ENCODE peak calls at places on chromosomes 6 and 20, in four cellular contexts. B is GM13976, N is thyroid gland, M is tibial artery. Q is an unnamed sample.

GRCh38 chr6:52399511-52400315 is 20.4 kb upstream of the EFHC1 start:
- DNase-seq in N (peak), B (peak), M (no peak), Q (no peak)

GRCh38 chr6:38517005-38517404 is 122.7 kb downstream of the BTBD9 start:
- DNase-seq in B (no peak), M (no peak), N (no peak), Q (no peak)

GRCh38 chr6:170108890-170109587 is 181.8 kb downstream of the DLL1 start:
- DNase-seq in M (peak), B (no peak), N (no peak), Q (no peak)

GRCh38 chr6:56851104-56851503 is 103.8 kb upstream of the BEND6 start:
- DNase-seq in N (no peak), M (no peak), B (no peak), Q (no peak)

GRCh38 chr20:18686696-18687095 is 98.8 kb downstream of the DTD1 start:
- DNase-seq in M (no peak), B (no peak), N (no peak), Q (no peak)

GRCh38 chr6:126063512-126064146 is 77.3 kb downstream of the TRMT11 start:
- DNase-seq in M (no peak), N (no peak), B (no peak), Q (no peak)

GRCh38 chr6:110285306-110286060 is 72.7 kb downstream of the METTL24 start:
- DNase-seq in M (no peak), B (no peak), N (peak), Q (no peak)

GRCh38 chr6:122553697-122554096 is 56.5 kb upstream of the PKIB start:
- DNase-seq in N (no peak), M (no peak), B (no peak), Q (no peak)

GRCh38 chr20:58457083-58457680 is 58.0 kb downstream of the APCDD1L start:
- DNase-seq in N (no peak), M (no peak), B (no peak), Q (no peak)

GRCh38 chr20:61316351-61316750 is 64.3 kb downstream of the CDH4 start:
- DNase-seq in B (no peak), M (no peak), N (no peak), Q (no peak)

GRCh38 chr6:85062884-85063283 is 298.5 kb upstream of the TBX18 start:
- DNase-seq in N (no peak), M (no peak), B (no peak), Q (no peak)

GRCh38 chr6:86477510-86478166 is 459.7 kb upstream of the HTR1E start:
- DNase-seq in N (peak), B (no peak), M (no peak), Q (no peak)

GRCh38 chr6:116579143-116579542 is 7.8 kb downstream of the RWDD1 start:
- DNase-seq in B (no peak), N (no peak), M (no peak), Q (no peak)

GRCh38 chr20:61582196-61582923 is 330.3 kb downstream of the CDH4 start:
- DNase-seq in M (no peak), B (no peak), N (no peak), Q (no peak)

GRCh38 chr6:166996406-166996805 is 2.8 kb upstream of the CEP43 start:
- DNase-seq in B (no peak), M (no peak), N (no peak), Q (no peak)

GRCh38 chr6:6566766-6567165 is 21.8 kb upstream of the LY86 start:
- DNase-seq in B (no peak), N (no peak), M (no peak), Q (no peak)

GRCh38 chr6:16154904-16155303 is 26.0 kb downstream of the MYLIP start:
- DNase-seq in N (no peak), M (no peak), B (no peak), Q (no peak)
- TF ChIP-seq CTCF in N (no peak), M (no peak), B (no peak), Q (no peak)

DNA sequence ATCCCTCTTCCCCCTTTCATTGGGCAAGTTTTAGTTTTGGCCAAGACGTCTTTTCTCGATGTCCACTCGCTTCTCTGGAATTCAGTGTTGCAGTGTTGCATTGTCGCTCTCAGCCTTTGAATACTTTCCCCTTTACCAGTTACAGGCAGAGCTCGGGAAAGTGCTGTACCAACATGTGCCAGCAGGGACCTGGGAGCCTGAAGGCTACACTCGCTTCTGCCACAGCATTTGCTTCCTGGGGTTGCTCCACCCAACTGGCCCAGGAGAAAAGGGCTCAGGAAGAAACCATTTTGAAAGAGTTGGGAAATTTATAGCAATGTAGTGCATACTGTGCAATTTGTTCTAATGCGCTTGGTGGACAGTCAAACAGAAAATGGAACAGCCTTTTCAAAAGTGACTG is 78.6 kb downstream of the LINC00237 start:
- DNase-seq in M (no peak), B (no peak), N (no peak), Q (no peak)
- TF ChIP-seq CTCF in M (no peak), B (no peak), N (peak), Q (peak)

GRCh38 chr20:653110-653589 is at the start of gene SRXN1:
- DNase-seq in N (peak), M (peak), B (peak), Q (peak)
- TF ChIP-seq CTCF in N (no peak), M (peak), B (peak), Q (peak)

DNA sequence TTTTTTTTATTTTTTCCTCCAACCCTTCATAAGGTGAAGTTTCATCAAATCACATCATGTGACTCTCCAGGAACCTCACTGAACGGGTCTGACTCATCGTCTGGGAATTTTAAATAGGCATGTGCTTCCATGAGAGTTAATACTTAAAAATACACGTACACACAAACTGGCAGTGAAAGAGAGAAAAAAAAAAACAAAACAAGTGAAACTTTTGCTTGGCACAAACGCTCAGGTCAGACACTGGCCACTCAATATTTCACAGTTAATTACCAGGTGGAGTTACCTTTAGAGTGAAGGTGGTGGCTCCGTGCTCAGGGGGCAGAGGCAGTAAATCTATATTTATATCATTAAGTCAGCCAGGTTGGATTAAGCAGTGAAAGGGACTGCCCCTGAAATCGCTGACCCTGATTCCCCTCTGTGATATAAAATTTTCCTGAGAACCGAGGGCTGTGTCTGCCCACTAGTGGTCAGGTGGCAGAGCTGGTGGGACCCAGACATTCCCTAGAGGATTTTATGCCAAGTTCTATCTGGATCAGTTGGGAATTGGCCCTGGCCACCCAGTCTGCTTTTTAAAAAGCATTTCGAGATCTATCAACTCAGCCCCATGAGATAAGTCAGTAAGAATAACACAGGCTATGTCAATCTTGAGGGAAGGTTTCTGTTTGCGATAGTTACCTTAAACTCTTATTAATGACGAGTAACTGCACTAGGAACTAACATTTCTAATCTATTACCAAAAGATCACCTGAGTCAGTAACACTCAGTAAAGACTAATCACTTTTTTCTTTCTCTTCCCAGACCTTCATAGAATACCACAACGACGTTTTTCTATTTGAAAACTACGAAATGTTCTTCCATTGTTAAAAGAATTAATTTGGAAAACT is 259.1 kb downstream of the HDGFL1 start:
- DNase-seq in B (no peak), M (no peak), N (peak), Q (no peak)
- TF ChIP-seq CTCF in B (peak), M (peak), N (peak), Q (peak)

GRCh38 chr6:114327074-114327473 is 15.7 kb downstream of the HS3ST5 start:
- DNase-seq in B (no peak), N (no peak), M (no peak), Q (no peak)
- TF ChIP-seq CTCF in B (no peak), N (no peak), M (no peak), Q (no peak)

DNA sequence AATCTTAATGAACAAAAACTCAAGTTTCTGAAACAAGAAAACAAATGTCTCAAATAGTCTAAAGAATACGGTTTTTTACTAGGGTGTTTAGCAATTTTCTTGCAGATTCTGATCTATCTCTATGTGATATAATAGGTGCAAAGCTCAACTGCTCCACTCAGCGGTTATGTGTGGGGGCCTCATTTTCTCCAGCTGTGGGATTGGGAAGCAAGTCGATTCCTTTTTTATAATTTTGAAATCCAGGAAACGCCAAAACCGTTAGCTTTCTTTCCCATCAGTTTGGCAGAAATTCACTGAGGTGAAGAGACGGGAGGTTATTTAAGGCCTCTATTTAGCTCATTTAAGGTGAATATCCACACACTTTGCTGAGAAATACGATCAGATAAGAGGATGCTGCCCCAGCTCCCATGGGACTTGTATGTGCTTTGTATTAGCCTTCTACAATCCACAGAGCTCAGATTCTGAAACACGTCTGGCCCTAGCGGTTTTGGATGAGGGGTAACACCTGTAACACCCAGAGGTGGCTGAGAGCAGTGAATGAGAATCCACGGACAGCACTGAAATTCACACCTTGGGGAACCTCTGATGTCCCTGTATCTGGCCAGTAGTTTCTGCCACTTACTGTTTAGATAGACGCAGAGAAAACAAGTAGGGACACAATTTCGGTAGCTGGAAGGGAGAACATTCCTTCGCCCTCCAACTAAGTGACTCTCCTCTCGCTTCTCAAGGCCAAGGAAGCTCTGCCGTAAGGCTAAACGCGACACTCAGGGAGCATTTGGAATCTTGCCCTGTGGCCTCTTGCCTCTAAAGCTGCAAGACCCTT is 6.6 kb upstream of the BCAS4 start:
- DNase-seq in B (no peak), N (no peak), M (no peak), Q (no peak)
- TF ChIP-seq CTCF in B (no peak), N (peak), M (no peak), Q (peak)

DNA sequence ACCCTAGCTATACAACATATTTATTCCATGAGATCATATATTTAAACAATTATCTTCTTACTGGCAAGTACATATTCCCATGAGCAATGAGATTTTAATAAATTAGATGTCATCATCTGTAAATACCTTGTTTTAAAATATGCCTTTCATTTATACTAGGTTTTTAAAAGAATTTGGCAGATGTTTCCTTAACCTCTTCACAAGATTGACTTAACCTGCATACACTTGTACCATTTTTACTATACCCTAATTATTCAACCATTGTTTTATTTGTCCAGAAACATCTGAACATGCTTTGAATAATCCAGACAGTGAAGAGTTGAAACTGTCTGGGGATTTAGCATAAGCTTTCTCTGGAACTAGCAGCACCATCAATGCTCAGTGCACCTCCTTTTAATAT is 188.0 kb upstream of the TENT5A start:
- DNase-seq in M (no peak), B (no peak), N (no peak), Q (no peak)
- TF ChIP-seq CTCF in M (no peak), B (no peak), N (no peak), Q (no peak)

GRCh38 chr6:79307321-79308036 is 73.0 kb upstream of the HMGN3 start:
- DNase-seq in M (no peak), N (no peak), B (no peak), Q (no peak)
- TF ChIP-seq CTCF in M (no peak), N (no peak), B (no peak), Q (no peak)